ENCODE peak calls at places on chromosomes 5 and 9, in six cellular contexts. E, M, I, J, Q and C are unnamed samples.

GRCh38 chr9:79809931-79810330 is 238.2 kb downstream of the TLE4 start:
- DNase-seq in E (no peak), M (no peak), I (no peak), J (no peak), Q (no peak), C (no peak)

GRCh38 chr9:34430843-34431437 is 27.4 kb downstream of the FAM219A start:
- DNase-seq in E (peak), M (no peak), I (no peak), J (peak), Q (no peak), C (no peak)

GRCh38 chr5:66333192-66333591 is 189.1 kb downstream of the SREK1 start:
- DNase-seq in E (no peak), M (no peak), I (no peak), J (no peak), Q (no peak), C (no peak)

GRCh38 chr5:128236334-128236733 is 152.8 kb downstream of the SLC12A2 start:
- DNase-seq in E (no peak), M (no peak), I (no peak), J (no peak), Q (no peak), C (no peak)

GRCh38 chr9:76185432-76185831 is 208.8 kb downstream of the RFK start:
- DNase-seq in E (no peak), M (no peak), I (no peak), J (no peak), Q (no peak), C (no peak)

GRCh38 chr9:108607607-108608006 is 248.2 kb downstream of the ACTL7B start:
- DNase-seq in E (no peak), M (no peak), I (no peak), J (no peak), Q (no peak), C (no peak)

GRCh38 chr9:70602364-70603019 is 188.0 kb upstream of the KLF9 start:
- DNase-seq in E (peak), M (no peak), I (no peak), J (peak), Q (peak), C (peak)

GRCh38 chr5:180960209-180960608 is 28.4 kb upstream of the BTNL3 start:
- DNase-seq in E (no peak), M (no peak), I (no peak), J (no peak), Q (no peak), C (no peak)

GRCh38 chr9:126030716-126031115 is 283.5 kb downstream of the PBX3 start:
- DNase-seq in E (no peak), M (no peak), I (no peak), J (no peak), Q (no peak), C (no peak)

GRCh38 chr9:110050925-110051355 is 157.0 kb downstream of the C9orf152 start:
- DNase-seq in E (peak), M (no peak), I (no peak), J (no peak), Q (no peak), C (no peak)

GRCh38 chr9:35771524-35771923 is 17.4 kb upstream of the MSMP start:
- DNase-seq in E (no peak), M (no peak), I (no peak), J (no peak), Q (no peak), C (no peak)

GRCh38 chr9:108040783-108041182 is 551.2 kb upstream of the KLF4 start:
- DNase-seq in E (no peak), M (no peak), I (no peak), J (no peak), Q (no peak), C (no peak)

GRCh38 chr9:99299214-99300102 is 77.4 kb downstream of the SEC61B start:
- DNase-seq in E (no peak), M (no peak), I (no peak), J (no peak), Q (no peak), C (no peak)